ENCODE peak calls at places on chromosome 11, in five cellular contexts. N, L, J, D and C are unnamed samples.

GRCh38 chr11:62974848-62975522 is 9.8 kb downstream of the SLC22A6 start:
- DNase-seq in N (peak; percentile 6), L (no peak), J (peak; percentile 25), D (peak; percentile 48), C (no peak)

GRCh38 chr11:45079943-45080719 is 66.3 kb upstream of the PRDM11 start:
- DNase-seq in N (no peak), L (no peak), J (no peak), D (no peak), C (no peak)

GRCh38 chr11:91717169-91717568 is 507.4 kb upstream of the FAT3 start:
- DNase-seq in N (no peak), L (no peak), J (no peak), D (no peak), C (no peak)

GRCh38 chr11:12971955-12972354 is 37.2 kb upstream of the RASSF10 start:
- DNase-seq in N (no peak), L (no peak), J (no peak), D (no peak), C (no peak)

GRCh38 chr11:86068138-86068861 is 584 bp downstream of the PICALM start:
- DNase-seq in N (peak; percentile 6), L (no peak), J (no peak), D (peak; percentile 50), C (no peak)

GRCh38 chr11:8183136-8183535 is 14.3 kb upstream of the RIC3 start:
- DNase-seq in N (no peak), L (no peak), J (no peak), D (no peak), C (no peak)

GRCh38 chr11:90220391-90220790 is 2.5 kb downstream of the CHORDC1 start:
- DNase-seq in N (no peak), L (no peak), J (no peak), D (peak; percentile 14), C (peak; percentile 72)

GRCh38 chr11:12524865-12525264 is 147.5 kb downstream of the PARVA start:
- DNase-seq in N (no peak), L (no peak), J (no peak), D (no peak), C (no peak)

GRCh38 chr11:119782673-119783072 is 53.7 kb upstream of the NECTIN1 start:
- DNase-seq in N (no peak), L (no peak), J (no peak), D (peak; percentile 45), C (peak; percentile 8)

GRCh38 chr11:76023408-76024068 is 182.8 kb downstream of the WNT11 start:
- DNase-seq in N (no peak), L (no peak), J (no peak), D (peak; percentile 39), C (no peak)

GRCh38 chr11:77113382-77114088 is 10.9 kb downstream of the OMP start:
- DNase-seq in N (no peak), L (no peak), J (no peak), D (peak; percentile 70), C (peak; percentile 38)

GRCh38 chr11:85821636-85822035 is 10.7 kb upstream of the SYTL2 start:
- DNase-seq in N (no peak), L (no peak), J (no peak), D (no peak), C (peak; percentile 56)

GRCh38 chr11:8282621-8283509 is 19.2 kb upstream of the LMO1 start:
- DNase-seq in N (no peak), L (no peak), J (no peak), D (no peak), C (no peak)

GRCh38 chr11:124758355-124759267 is 3.5 kb downstream of the ESAM start:
- DNase-seq in N (peak; percentile 84), L (no peak), J (peak; percentile 70), D (peak; percentile 72), C (peak; percentile 44)

GRCh38 chr11:31397239-31397834 is 27.7 kb downstream of the DNAJC24 start:
- DNase-seq in N (peak; percentile 18), L (no peak), J (no peak), D (peak; percentile 23), C (peak; percentile 22)

GRCh38 chr11:87491381-87491780 is 453.6 kb downstream of the TMEM135 start:
- DNase-seq in N (no peak), L (no peak), J (no peak), D (no peak), C (no peak)

GRCh38 chr11:109641549-109641948 is 219.6 kb downstream of the C11orf87 start:
- DNase-seq in N (peak; percentile 3), L (no peak), J (no peak), D (no peak), C (peak; percentile 38)

GRCh38 chr11:60345489-60345888 is 18.4 kb downstream of the MS4A6E start:
- DNase-seq in N (peak; percentile 8), L (no peak), J (peak; percentile 17), D (peak; percentile 18), C (no peak)

GRCh38 chr11:94948070-94948617 is 25.2 kb downstream of the CWC15 start:
- DNase-seq in N (no peak), L (no peak), J (no peak), D (no peak), C (peak; percentile 76)

GRCh38 chr11:69464621-69464960 is 16.9 kb upstream of the LINC01488 start:
- DNase-seq in N (no peak), L (no peak), J (no peak), D (no peak), C (no peak)

GRCh38 chr11:126140932-126141291 is 70.5 kb downstream of the RPUSD4 start:
- DNase-seq in N (no peak), L (no peak), J (no peak), D (no peak), C (peak; percentile 70)

GRCh38 chr11:30666817-30667216 is 80.7 kb upstream of the MPPED2 start:
- DNase-seq in N (no peak), L (no peak), J (no peak), D (no peak), C (no peak)

GRCh38 chr11:122202161-122202950 is 86.3 kb upstream of the BLID start:
- DNase-seq in N (peak; percentile 6), L (no peak), J (no peak), D (no peak), C (peak; percentile 83)

GRCh38 chr11:79314906-79315689 is 125.7 kb downstream of the TENM4 start:
- DNase-seq in N (no peak), L (no peak), J (peak; percentile 17), D (no peak), C (peak; percentile 41)

GRCh38 chr11:130001491-130002351 is 914 bp downstream of the PRDM10 start:
- DNase-seq in N (peak; percentile 28), L (no peak), J (no peak), D (peak; percentile 44), C (peak; percentile 25)

GRCh38 chr11:24181395-24182047 is 315.3 kb upstream of the LUZP2 start:
- DNase-seq in N (no peak), L (no peak), J (no peak), D (no peak), C (no peak)

GRCh38 chr11:33930317-33931021 is 38.6 kb upstream of the LMO2 start:
- DNase-seq in N (no peak), L (no peak), J (no peak), D (no peak), C (no peak)

GRCh38 chr11:19573666-19574065 is 139.0 kb upstream of the NAV2 start:
- DNase-seq in N (no peak), L (no peak), J (no peak), D (no peak), C (no peak)
- TF ChIP-seq POLR2A in N (no peak), L (no peak), J (no peak), D (no peak), C (no peak)

DNA sequence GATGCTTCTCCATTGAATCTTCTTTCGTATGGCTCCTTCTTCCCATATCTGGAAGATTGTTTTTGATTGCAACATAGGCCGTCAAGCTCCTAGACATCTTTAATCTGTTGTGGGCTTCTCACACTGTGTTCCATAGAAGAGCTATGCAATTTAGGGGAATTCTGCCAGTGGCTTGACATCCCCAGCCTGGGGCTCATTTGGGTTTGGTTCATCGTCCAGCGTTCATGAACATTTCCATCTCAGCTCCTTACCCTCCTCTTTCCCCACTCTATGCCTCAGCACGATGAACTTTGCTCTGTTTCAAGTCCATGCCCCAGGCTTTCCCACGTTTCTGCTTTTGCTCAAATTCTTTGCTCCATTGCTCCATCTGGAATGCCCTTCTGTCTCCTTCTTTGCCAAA is 26.0 kb upstream of the CLMP start:
- DNase-seq in N (no peak), L (no peak), J (no peak), D (no peak), C (no peak)
- H3K9ac ChIP-seq in N (no peak overlapping the region), L (no peak overlapping the region), J (no peak overlapping the region), D (no peak overlapping the region), C (no peak overlapping the region)

GRCh38 chr11:1863352-1864215 is 10.7 kb downstream of the LSP1 start:
- DNase-seq in N (peak; percentile 29), L (no peak), J (no peak), D (peak; percentile 56), C (peak; percentile 86)
- TF ChIP-seq RFX5 in N (no peak), L (no peak), J (no peak), D (no peak), C (no peak)

GRCh38 chr11:65043881-65044501 is 3.0 kb downstream of the SAC3D1 start:
- DNase-seq in N (no peak), L (no peak), J (no peak), D (no peak), C (peak; percentile 43)

GRCh38 chr11:65045061-65045460 is 4.1 kb downstream of the SAC3D1 start:
- DNase-seq in N (no peak), L (no peak), J (no peak), D (no peak), C (no peak)

GRCh38 chr11:65042899-65043298 is 1.9 kb downstream of the SAC3D1 start:
- DNase-seq in N (no peak), L (no peak), J (no peak), D (no peak), C (no peak)

GRCh38 chr11:65040520-65041205 is 347 bp upstream of the SAC3D1 start:
- DNase-seq in N (peak; percentile 95), L (peak; percentile 86), J (peak; percentile 80), D (peak; percentile 95), C (peak; percentile 93)

GRCh38 chr11:65041206-65042035 is at the start of gene SAC3D1:
- DNase-seq in N (no peak), L (no peak), J (no peak), D (peak; percentile 72), C (peak; percentile 17)
- TF ChIP-seq POLR2A in N (peak; percentile 66), L (peak; percentile 71), J (no peak), D (no peak), C (no peak)

GRCh38 chr11:35218956-35219355 is 80.0 kb downstream of the CD44 start:
- DNase-seq in N (no peak), L (no peak), J (no peak), D (no peak), C (peak; percentile 87)
- H3K9ac ChIP-seq in N (no peak overlapping the region), L (no peak overlapping the region), J (no peak overlapping the region), D (no peak overlapping the region), C (no peak overlapping the region)

GRCh38 chr11:15118431-15118830 is 3.7 kb downstream of the INSC start:
- DNase-seq in N (no peak), L (peak; percentile 31), J (no peak), D (no peak), C (no peak)
- TF ChIP-seq RFX5 in N (no peak), L (no peak), J (no peak), D (no peak), C (no peak)

DNA sequence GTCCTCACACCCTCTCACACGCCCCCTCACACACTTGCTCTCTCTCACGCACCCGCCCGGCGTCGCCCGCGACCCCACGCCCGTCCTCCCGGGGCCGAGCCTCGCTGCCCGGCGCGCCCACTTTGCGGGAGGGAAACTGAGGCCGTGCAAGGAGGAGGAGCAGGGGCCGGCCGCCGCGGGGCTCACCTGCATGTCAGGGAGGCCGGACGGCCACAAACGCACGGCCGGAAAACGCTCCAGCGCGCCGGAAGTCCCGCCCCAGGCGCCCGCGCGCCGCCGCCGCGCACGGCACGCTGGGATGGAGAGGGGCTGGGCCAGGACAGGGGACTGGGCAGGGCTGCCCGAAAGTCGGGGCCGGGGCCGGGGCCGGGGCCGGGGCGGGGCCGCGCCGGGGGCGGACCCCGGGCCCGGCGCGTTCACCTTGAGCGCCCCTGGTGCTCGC is at the start of gene CHID1:
- DNase-seq in N (peak; percentile 79), L (no peak), J (peak; percentile 44), D (peak; percentile 98), C (peak; percentile 67)
- TF ChIP-seq POLR2A in N (peak; percentile 74), L (peak; percentile 80), J (no peak), D (peak; percentile 76), C (no peak)